ENCODE peak calls at places on chromosomes 4 and X, in five cellular contexts. U is NCI-H1105 treated with DMSO at 0.1 percent for 48 hours; R is activated CD4-positive, CD25-positive, alpha-beta regulatory T cell treated with anti-CD3 and anti-CD28 coated beads, Interleukin-2, amount 50 U/mL, for 72 hours; O is HT-29; G is activated gamma-delta T cell treated with Interleukin-2 at 50 U/mL for 16 hours. D is an unnamed sample.

GRCh38 chr4:40192286-40193017 is 4.4 kb upstream of the RHOH start:
- DNase-seq in U (no peak), R (no peak), O (no peak), G (no peak), D (no peak)

GRCh38 chr4:7781993-7782392 is 157.7 kb downstream of the AFAP1 start:
- DNase-seq in U (no peak), R (no peak), O (no peak), G (no peak), D (peak; percentile 47)

GRCh38 chr4:7420661-7421040 is 14.1 kb downstream of the PSAPL1 start:
- DNase-seq in U (no peak), R (peak; percentile 26), O (no peak), G (no peak), D (no peak)

GRCh38 chr4:44961001-44961755 is 234.8 kb upstream of the GNPDA2 start:
- DNase-seq in U (no peak), R (no peak), O (no peak), G (no peak), D (no peak)

GRCh38 chr4:73309211-73309610 is 50.6 kb upstream of the ANKRD17 start:
- DNase-seq in U (no peak), R (no peak), O (no peak), G (no peak), D (peak; percentile 66)

GRCh38 chr4:3268395-3269104 is 19.6 kb downstream of the MSANTD1 start:
- DNase-seq in U (no peak), R (no peak), O (no peak), G (no peak), D (no peak)

GRCh38 chr4:54015421-54016065 is 48.9 kb downstream of the CHIC2 start:
- DNase-seq in U (no peak), R (no peak), O (no peak), G (no peak), D (no peak)

GRCh38 chr4:137896221-137896737 is 345.9 kb downstream of the SLC7A11 start:
- DNase-seq in U (no peak), R (no peak), O (no peak), G (no peak), D (peak; percentile 15)

GRCh38 chrX:40733691-40734090 is 1.7 kb downstream of the MED14 start:
- DNase-seq in U (no peak), R (no peak), O (no peak), G (no peak), D (peak; percentile 11)

D was measured in EH.